ENCODE peak calls at places on chromosome 15, in eight cellular contexts. I is fibroblast of mammary gland; L is aorta; Z is CD4-positive, alpha-beta memory T cell; U is upper lobe of left lung; A is H1; Y is neuronal stem cell; X is foreskin fibroblast. S is an unnamed sample.

GRCh38 chr15:89662893-89663673 is 7.8 kb upstream of the KIF7 start:
- DNase-seq in I (peak), L (peak), Z (no peak), U (no peak), A (no peak), Y (no peak), X (peak), S (peak)

GRCh38 chr15:48145923-48146322 is 25.1 kb downstream of the SLC24A5 start:
- DNase-seq in I (no peak), L (no peak), Z (no peak), U (no peak), A (no peak), Y (no peak), X (peak), S (no peak)

GRCh38 chr15:89143503-89144162 is 55.4 kb downstream of the ABHD2 start:
- DNase-seq in I (peak), L (no peak), Z (peak), U (no peak), A (no peak), Y (no peak), X (peak), S (peak)

GRCh38 chr15:77425104-77425503 is 4.4 kb downstream of the HMG20A start:
- DNase-seq in I (no peak), L (no peak), Z (no peak), U (no peak), A (no peak), Y (no peak), X (no peak), S (no peak)

GRCh38 chr15:89627256-89627970 is 27.9 kb downstream of the KIF7 start:
- DNase-seq in I (no peak), L (no peak), Z (no peak), U (no peak), A (no peak), Y (no peak), X (no peak), S (no peak)

GRCh38 chr15:57364282-57365007 is 11.9 kb upstream of the CGNL1 start:
- DNase-seq in I (no peak), L (peak), Z (no peak), U (no peak), A (no peak), Y (no peak), X (peak), S (no peak)

GRCh38 chr15:90478981-90479481 is 50.7 kb upstream of the CRTC3 start:
- DNase-seq in I (no peak), L (no peak), Z (peak), U (no peak), A (no peak), Y (no peak), X (no peak), S (no peak)

GRCh38 chr15:52427804-52428203 is 100.9 kb downstream of the MYO5A start:
- DNase-seq in I (peak), L (peak), Z (no peak), U (no peak), A (no peak), Y (no peak), X (peak), S (peak)

GRCh38 chr15:80157215-80157614 is 4.4 kb downstream of the FAH start:
- DNase-seq in I (no peak), L (no peak), Z (no peak), U (no peak), A (no peak), Y (no peak), X (no peak), S (no peak)

GRCh38 chr15:62474771-62475124 is 309.7 kb upstream of the C2CD4B start:
- DNase-seq in I (peak), L (no peak), Z (no peak), U (no peak), A (no peak), Y (no peak), X (peak), S (no peak)

GRCh38 chr15:97084650-97085049 is 754.1 kb downstream of the NR2F2 start:
- DNase-seq in I (peak), L (no peak), Z (no peak), U (no peak), A (no peak), Y (no peak), X (no peak), S (no peak)

GRCh38 chr15:85800460-85801123 is 5.9 kb upstream of the KLHL25 start:
- DNase-seq in I (peak), L (peak), Z (no peak), U (peak), A (no peak), Y (no peak), X (peak), S (peak)

GRCh38 chr15:83871808-83872559 is 218.1 kb downstream of the ADAMTSL3 start:
- DNase-seq in I (peak), L (no peak), Z (no peak), U (no peak), A (no peak), Y (no peak), X (peak), S (peak)

GRCh38 chr15:63826513-63826912 is 7.2 kb downstream of the HERC1 start:
- DNase-seq in I (peak), L (no peak), Z (peak), U (no peak), A (no peak), Y (no peak), X (peak), S (peak)

GRCh38 chr15:98746756-98747155 is 98.4 kb downstream of the IGF1R start:
- DNase-seq in I (no peak), L (no peak), Z (no peak), U (no peak), A (no peak), Y (no peak), X (no peak), S (no peak)

GRCh38 chr15:31408724-31409123 is 82.1 kb downstream of the KLF13 start:
- DNase-seq in I (no peak), L (no peak), Z (no peak), U (no peak), A (no peak), Y (no peak), X (no peak), S (no peak)

GRCh38 chr15:31403096-31403495 is 76.5 kb downstream of the KLF13 start:
- DNase-seq in I (peak), L (no peak), Z (no peak), U (no peak), A (no peak), Y (no peak), X (peak), S (no peak)

GRCh38 chr15:31402511-31403056 is 75.9 kb downstream of the KLF13 start:
- DNase-seq in I (peak), L (peak), Z (no peak), U (no peak), A (no peak), Y (no peak), X (peak), S (no peak)

GRCh38 chr15:31403606-31404005 is 77.0 kb downstream of the KLF13 start:
- DNase-seq in I (peak), L (no peak), Z (no peak), U (no peak), A (no peak), Y (no peak), X (no peak), S (peak)

DNA sequence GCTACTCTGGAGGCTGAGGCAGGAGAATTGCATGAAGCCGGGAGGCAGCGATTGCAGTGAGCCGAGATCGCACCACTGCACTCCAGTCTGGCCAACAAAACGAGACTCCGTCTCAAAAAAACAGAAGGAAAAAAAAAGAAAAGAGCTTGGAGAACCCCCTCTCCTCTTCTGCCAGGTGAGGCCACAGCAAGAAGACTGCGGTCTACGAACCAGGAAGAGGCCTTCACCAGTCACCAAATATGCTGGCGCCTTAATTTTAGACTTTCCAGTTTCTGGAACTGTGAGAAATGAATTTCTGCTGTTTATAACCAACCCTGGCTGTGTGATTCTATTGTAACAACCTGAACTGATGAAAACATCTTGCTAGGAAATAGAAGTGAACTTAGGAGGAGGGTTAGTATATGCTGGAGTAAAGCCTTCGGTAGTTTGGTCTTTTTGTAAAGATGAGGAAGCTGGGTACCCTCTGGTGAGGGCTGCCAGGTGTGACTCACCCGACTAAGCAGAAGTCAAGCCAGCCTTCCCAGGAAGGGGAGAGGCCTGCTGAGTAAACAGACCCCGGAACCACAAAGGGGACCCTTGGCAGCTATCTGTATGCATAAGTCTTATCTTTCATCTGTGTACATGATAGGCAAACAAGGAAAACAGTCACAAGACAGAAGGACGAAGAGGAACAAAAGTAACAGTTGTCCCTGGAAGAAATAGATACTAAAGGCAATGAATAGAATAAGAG is 78.7 kb downstream of the KLF13 start:
- DNase-seq in I (peak), L (no peak), Z (no peak), U (no peak), A (no peak), Y (no peak), X (no peak), S (peak)
- H3K4me3 ChIP-seq in I (no peak), L (no peak), Z (no peak), U (no peak), A (no peak), Y (no peak), X (no peak), S (no peak)

GRCh38 chr15:101500865-101501551 is 11.5 kb upstream of the PCSK6 start:
- DNase-seq in I (no peak), L (no peak), Z (no peak), U (no peak), A (peak), Y (no peak), X (no peak), S (peak)

GRCh38 chr15:101503296-101503599 is 13.7 kb upstream of the PCSK6 start:
- DNase-seq in I (no peak), L (no peak), Z (no peak), U (no peak), A (no peak), Y (no peak), X (no peak), S (no peak)

GRCh38 chr15:101499863-101500713 is 10.6 kb upstream of the PCSK6 start:
- DNase-seq in I (no peak), L (no peak), Z (no peak), U (no peak), A (peak), Y (no peak), X (no peak), S (no peak)

GRCh38 chr15:101502572-101503295 is 13.2 kb upstream of the PCSK6 start:
- DNase-seq in I (no peak), L (no peak), Z (no peak), U (no peak), A (peak), Y (no peak), X (no peak), S (no peak)

DNA sequence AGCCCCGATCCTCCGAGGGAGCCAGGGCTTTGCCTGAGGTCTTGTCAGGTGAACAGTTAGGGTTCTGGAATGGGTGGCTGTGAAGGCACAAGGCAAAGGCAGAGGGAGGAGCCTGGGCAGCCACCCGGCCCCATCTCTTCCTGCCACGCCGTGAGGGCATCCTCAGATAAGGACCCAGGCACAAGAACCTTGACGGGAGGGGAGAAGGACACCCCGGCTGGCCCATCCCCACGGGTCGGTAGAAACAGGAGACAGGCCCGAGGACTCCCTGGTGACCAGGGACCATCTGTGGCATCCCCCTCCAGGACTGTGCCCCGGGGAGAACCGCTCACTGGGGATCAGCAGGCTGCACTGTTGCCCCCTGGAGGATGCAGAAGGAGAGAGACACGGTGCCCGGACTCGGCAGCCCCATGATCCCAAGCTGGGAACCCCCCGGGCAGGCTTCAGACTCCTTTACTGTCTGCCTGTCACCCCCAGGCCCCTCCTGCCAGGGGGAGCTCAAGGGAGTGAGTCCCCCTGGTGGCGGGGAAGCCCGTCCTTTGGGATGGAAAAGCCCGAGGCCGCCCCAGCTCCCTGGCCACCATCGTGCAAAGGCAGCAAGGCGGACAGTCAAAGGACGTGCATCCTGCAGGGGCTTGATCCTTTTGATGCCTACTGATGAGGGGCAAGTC is 12.3 kb upstream of the PCSK6 start:
- DNase-seq in I (no peak), L (peak), Z (peak), U (peak), A (peak), Y (peak), X (peak), S (no peak)
- H3K4me3 ChIP-seq in I (no peak), L (no peak), Z (no peak), U (no peak), A (no peak), Y (no peak), X (no peak), S (no peak)

DNA sequence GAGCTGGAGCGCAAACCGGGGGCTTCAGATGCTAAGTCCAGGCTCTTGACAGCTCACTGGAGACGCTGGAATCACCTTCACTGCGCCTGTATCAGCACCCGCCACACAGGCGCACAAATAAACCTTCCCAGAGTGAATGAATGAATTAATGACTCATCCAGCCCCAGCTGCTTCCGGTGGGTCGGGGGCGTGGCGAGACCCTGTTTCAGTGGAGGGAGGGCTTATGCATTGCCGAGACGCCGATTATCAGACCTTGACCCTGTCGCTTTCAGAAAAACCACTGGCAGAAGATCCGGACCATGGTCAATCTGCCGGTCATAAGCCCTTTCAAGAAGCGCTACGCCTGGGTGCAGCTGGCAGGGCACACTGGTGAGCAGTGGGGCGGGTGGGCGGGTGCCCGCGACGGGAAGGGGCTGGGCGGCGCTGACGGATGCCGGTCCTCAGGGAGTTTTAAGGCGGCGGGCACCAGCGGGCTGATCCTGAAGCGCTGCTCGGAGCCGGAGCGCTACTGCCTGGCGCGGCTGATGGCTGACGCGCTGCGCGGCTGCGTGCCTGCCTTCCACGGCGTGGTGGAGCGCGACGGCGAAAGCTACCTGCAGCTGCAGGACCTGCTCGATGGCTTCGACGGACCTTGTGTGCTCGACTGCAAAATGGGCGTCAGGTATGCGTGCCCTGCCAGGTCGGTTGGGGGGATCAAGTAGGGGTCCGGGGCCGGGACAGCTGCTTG is 7.7 kb downstream of the ITPKA start:
- DNase-seq in I (peak), L (no peak), Z (no peak), U (no peak), A (peak), Y (peak), X (peak), S (no peak)
- H3K4me3 ChIP-seq in I (no peak), L (no peak), Z (no peak), U (peak), A (peak), Y (peak), X (no peak), S (no peak)

GRCh38 chr15:68232937-68233336 is 3.4 kb upstream of the CLN6 start:
- DNase-seq in I (no peak), L (peak), Z (no peak), U (no peak), A (peak), Y (no peak), X (no peak), S (no peak)
- H3K4me3 ChIP-seq in I (no peak), L (no peak), Z (no peak), U (no peak), A (no peak), Y (no peak), X (no peak), S (no peak)

GRCh38 chr15:55791576-55792400 is 48.8 kb upstream of the PRTG start:
- DNase-seq in I (peak), L (no peak), Z (no peak), U (peak), A (no peak), Y (no peak), X (peak), S (peak)

GRCh38 chr15:55782901-55783300 is 39.9 kb upstream of the PRTG start:
- DNase-seq in I (no peak), L (no peak), Z (no peak), U (no peak), A (no peak), Y (no peak), X (peak), S (no peak)

GRCh38 chr15:55789066-55789660 is 46.2 kb upstream of the PRTG start:
- DNase-seq in I (peak), L (no peak), Z (peak), U (peak), A (peak), Y (no peak), X (no peak), S (peak)

GRCh38 chr15:55784284-55784683 is 41.3 kb upstream of the PRTG start:
- DNase-seq in I (no peak), L (no peak), Z (no peak), U (no peak), A (no peak), Y (no peak), X (no peak), S (no peak)

DNA sequence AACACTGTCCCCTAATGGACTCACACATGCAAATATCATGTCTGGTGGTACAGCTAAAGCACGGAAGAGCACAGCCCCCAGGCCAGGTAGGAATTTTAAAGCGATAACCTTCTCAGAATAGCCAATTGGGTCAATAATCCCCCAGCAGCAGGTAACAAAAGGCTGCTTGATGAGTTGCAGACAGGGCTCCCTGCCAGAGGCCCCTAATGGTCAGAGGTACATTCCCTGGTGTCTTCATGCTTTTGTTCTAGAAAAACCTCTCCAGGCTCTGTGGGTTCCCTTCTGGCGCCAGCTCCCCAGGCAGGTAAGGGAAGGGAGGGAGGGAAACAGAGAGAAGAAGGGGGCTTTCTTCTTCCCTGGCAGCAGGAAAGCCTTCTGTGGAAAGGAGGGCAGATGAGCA is 43.4 kb upstream of the PRTG start:
- DNase-seq in I (no peak), L (no peak), Z (no peak), U (no peak), A (no peak), Y (no peak), X (no peak), S (no peak)
- H3K4me3 ChIP-seq in I (no peak), L (no peak), Z (no peak), U (no peak), A (no peak), Y (no peak), X (no peak), S (no peak)

GRCh38 chr15:42608110-42608531 is 32.7 kb downstream of the STARD9 start:
- DNase-seq in I (no peak), L (no peak), Z (peak), U (peak), A (no peak), Y (no peak), X (no peak), S (no peak)

GRCh38 chr15:42602501-42602900 is 27.1 kb downstream of the STARD9 start:
- DNase-seq in I (no peak), L (no peak), Z (no peak), U (no peak), A (no peak), Y (no peak), X (no peak), S (no peak)

GRCh38 chr15:42608767-42609488 is 33.5 kb downstream of the STARD9 start:
- DNase-seq in I (no peak), L (no peak), Z (no peak), U (no peak), A (no peak), Y (no peak), X (no peak), S (no peak)

GRCh38 chr15:42603978-42604377 is 28.6 kb downstream of the STARD9 start:
- DNase-seq in I (no peak), L (no peak), Z (no peak), U (no peak), A (no peak), Y (no peak), X (no peak), S (no peak)

GRCh38 chr15:42605281-42605744 is 29.9 kb downstream of the STARD9 start:
- DNase-seq in I (peak), L (no peak), Z (no peak), U (no peak), A (no peak), Y (no peak), X (peak), S (no peak)
- H3K4me3 ChIP-seq in I (no peak), L (no peak), Z (no peak), U (no peak), A (no peak), Y (no peak), X (no peak), S (no peak)

DNA sequence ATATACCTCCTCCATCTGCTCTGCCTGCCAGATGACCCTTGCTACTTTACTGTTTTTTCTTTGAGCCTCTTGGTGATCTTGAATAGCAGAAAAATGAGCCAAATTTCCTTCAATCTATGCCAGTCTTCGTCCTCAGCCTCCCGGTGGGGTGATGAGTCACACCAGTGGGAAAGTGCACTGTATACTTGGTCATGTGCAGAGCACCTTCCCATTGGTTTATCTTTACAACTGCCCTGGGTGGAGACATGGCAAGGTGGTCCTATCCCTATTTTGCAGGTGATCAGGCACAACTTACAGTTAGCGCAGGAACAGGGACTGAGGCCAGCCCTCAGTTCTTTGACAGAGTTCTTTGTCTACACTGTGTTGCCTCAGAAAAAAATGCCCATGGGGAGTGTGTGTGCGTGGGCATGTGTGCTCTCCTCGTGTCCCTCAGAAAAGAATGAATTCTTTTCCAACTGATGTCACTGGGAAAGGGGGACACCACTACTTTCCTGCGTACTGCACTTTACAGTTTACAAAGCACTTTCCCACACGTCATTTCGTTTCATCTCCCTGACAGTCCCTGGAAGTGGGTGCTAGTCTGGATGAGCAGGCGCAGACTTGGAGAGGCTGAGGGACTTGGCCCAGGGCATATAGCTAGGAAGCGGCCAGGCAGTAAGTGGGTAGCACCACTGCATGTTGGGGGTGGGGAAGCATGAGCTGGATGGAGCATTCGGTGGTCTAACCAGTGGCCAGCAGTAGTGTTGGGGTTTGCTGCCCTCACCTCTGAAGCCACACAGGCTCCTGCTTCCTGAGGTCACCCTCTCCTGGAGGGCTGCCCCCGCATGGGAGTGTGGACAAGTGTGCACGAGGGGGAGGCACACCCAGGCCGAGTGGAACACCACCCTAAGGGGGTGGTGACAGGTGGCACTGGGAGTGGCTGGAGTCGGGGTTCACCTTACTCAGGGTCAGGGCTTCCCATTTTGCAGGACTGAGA is 24.1 kb downstream of the SMAD3 start:
- DNase-seq in I (peak), L (no peak), Z (no peak), U (no peak), A (no peak), Y (no peak), X (peak), S (peak)
- H3K4me3 ChIP-seq in I (no peak), L (no peak), Z (no peak), U (no peak), A (no peak), Y (no peak), X (no peak), S (no peak)